ENCODE peak calls at places on chromosomes 6 and 20, in seven cellular contexts. O is Caco-2, W is GM23338, E is GM23248, B is tibial artery, L is heart left ventricle, N is psoas muscle. D is an unnamed sample. For H3K4me1, the result is how much of the 10 kb centered on the place peaks cover.

GRCh38 chr6:36719126-36719525 is 21.5 kb downstream of the RAB44 start:
- DNase-seq in O (no peak), W (no peak), E (no peak), B (peak), L (no peak), N (peak), D (no peak)

GRCh38 chr20:46784450-46785127 is 75.1 kb downstream of the SLC2A10 start:
- DNase-seq in O (no peak), W (no peak), E (peak), B (no peak), L (no peak), N (no peak), D (no peak)

GRCh38 chr20:37387519-37388269 is 41.8 kb downstream of the SRC start:
- DNase-seq in O (no peak), W (no peak), E (no peak), B (peak), L (no peak), N (peak), D (no peak)

GRCh38 chr6:116096979-116097816 is 3.5 kb upstream of the NT5DC1 start:
- DNase-seq in O (no peak), W (no peak), E (peak), B (no peak), L (no peak), N (no peak), D (peak)

GRCh38 chr6:20565291-20565690 is 31.0 kb downstream of the CDKAL1 start:
- DNase-seq in O (no peak), W (no peak), E (no peak), B (no peak), L (no peak), N (no peak), D (no peak)

GRCh38 chr20:25295386-25296093 is 47.7 kb downstream of the PYGB start:
- DNase-seq in O (no peak), W (peak), E (peak), B (peak), L (no peak), N (peak), D (no peak)

GRCh38 chr6:27321901-27322300 is 9.8 kb upstream of the POM121L2 start:
- DNase-seq in O (no peak), W (no peak), E (no peak), B (no peak), L (no peak), N (no peak), D (no peak)

GRCh38 chr6:39847216-39847615 is 55.0 kb downstream of the DAAM2 start:
- DNase-seq in O (no peak), W (peak), E (peak), B (peak), L (no peak), N (no peak), D (no peak)

GRCh38 chr20:24996449-24997195 is 4.1 kb upstream of the APMAP start:
- DNase-seq in O (no peak), W (no peak), E (no peak), B (peak), L (no peak), N (peak), D (no peak)

GRCh38 chr6:125865015-125865414 is 74.3 kb downstream of the NCOA7 start:
- DNase-seq in O (no peak), W (no peak), E (no peak), B (no peak), L (no peak), N (no peak), D (no peak)

GRCh38 chr6:136791296-136792065 is 796 bp downstream of the MAP3K5 start:
- DNase-seq in O (peak), W (peak), E (peak), B (peak), L (peak), N (peak), D (peak)

GRCh38 chr6:5695260-5696245 is 311.2 kb downstream of the NRN1 start:
- DNase-seq in O (no peak), W (no peak), E (peak), B (no peak), L (no peak), N (no peak), D (no peak)

GRCh38 chr20:588476-588875 is 21.6 kb downstream of the TCF15 start:
- DNase-seq in O (no peak), W (no peak), E (no peak), B (no peak), L (no peak), N (no peak), D (no peak)

GRCh38 chr20:37270586-37271420 is 9.2 kb upstream of the GHRH start:
- DNase-seq in O (no peak), W (no peak), E (no peak), B (no peak), L (no peak), N (no peak), D (no peak)

GRCh38 chr6:154122195-154122925 is 83.3 kb downstream of the OPRM1 start:
- DNase-seq in O (no peak), W (no peak), E (no peak), B (no peak), L (no peak), N (no peak), D (no peak)

GRCh38 chr20:43938932-43939761 is 24.5 kb downstream of the TOX2 start:
- DNase-seq in O (peak), W (no peak), E (peak), B (peak), L (no peak), N (peak), D (no peak)

GRCh38 chr6:151067684-151068596 is 171.8 kb upstream of the AKAP12 start:
- DNase-seq in O (no peak), W (no peak), E (peak), B (peak), L (no peak), N (no peak), D (no peak)

GRCh38 chr20:61686081-61686936 is 379.4 kb downstream of the TAF4 start:
- DNase-seq in O (no peak), W (no peak), E (no peak), B (no peak), L (no peak), N (no peak), D (no peak)

GRCh38 chr20:39661833-39662232 is 699.7 kb downstream of the DHX35 start:
- DNase-seq in O (no peak), W (no peak), E (peak), B (no peak), L (no peak), N (no peak), D (no peak)

GRCh38 chr6:112216699-112217551 is 37.4 kb downstream of the LAMA4 start:
- DNase-seq in O (no peak), W (no peak), E (peak), B (no peak), L (no peak), N (no peak), D (no peak)

GRCh38 chr20:38969708-38970107 is 7.6 kb downstream of the DHX35 start:
- DNase-seq in O (peak), W (no peak), E (peak), B (no peak), L (no peak), N (no peak), D (no peak)

GRCh38 chr20:62358171-62358719 is 8.9 kb downstream of the LAMA5 start:
- DNase-seq in O (no peak), W (no peak), E (no peak), B (peak), L (peak), N (peak), D (no peak)

GRCh38 chr20:51482836-51483235 is 59.7 kb downstream of the NFATC2 start:
- DNase-seq in O (no peak), W (no peak), E (no peak), B (peak), L (no peak), N (no peak), D (no peak)

GRCh38 chr6:3861424-3861823 is 12.3 kb downstream of the FAM50B start:
- DNase-seq in O (no peak), W (no peak), E (no peak), B (no peak), L (no peak), N (no peak), D (no peak)

GRCh38 chr6:47096233-47096887 is 54.2 kb upstream of the ADGRF1 start:
- DNase-seq in O (no peak), W (no peak), E (no peak), B (no peak), L (no peak), N (no peak), D (no peak)

GRCh38 chr20:37901667-37902503 is 1.0 kb upstream of the VSTM2L start:
- DNase-seq in O (peak), W (peak), E (peak), B (no peak), L (no peak), N (no peak), D (no peak)

GRCh38 chr6:126905917-126906316 is 212.6 kb upstream of the RSPO3 start:
- DNase-seq in O (no peak), W (no peak), E (no peak), B (no peak), L (no peak), N (no peak), D (no peak)

GRCh38 chr6:7953753-7954152 is 43.2 kb upstream of the TXNDC5 start:
- DNase-seq in O (no peak), W (no peak), E (no peak), B (no peak), L (no peak), N (no peak), D (no peak)

GRCh38 chr6:138377844-138378243 is at the start of gene SMIM28:
- DNase-seq in O (no peak), W (no peak), E (no peak), B (no peak), L (no peak), N (no peak), D (no peak)

GRCh38 chr6:157548635-157549467 is 167.9 kb downstream of the ZDHHC14 start:
- DNase-seq in O (no peak), W (no peak), E (no peak), B (no peak), L (no peak), N (no peak), D (no peak)

DNA sequence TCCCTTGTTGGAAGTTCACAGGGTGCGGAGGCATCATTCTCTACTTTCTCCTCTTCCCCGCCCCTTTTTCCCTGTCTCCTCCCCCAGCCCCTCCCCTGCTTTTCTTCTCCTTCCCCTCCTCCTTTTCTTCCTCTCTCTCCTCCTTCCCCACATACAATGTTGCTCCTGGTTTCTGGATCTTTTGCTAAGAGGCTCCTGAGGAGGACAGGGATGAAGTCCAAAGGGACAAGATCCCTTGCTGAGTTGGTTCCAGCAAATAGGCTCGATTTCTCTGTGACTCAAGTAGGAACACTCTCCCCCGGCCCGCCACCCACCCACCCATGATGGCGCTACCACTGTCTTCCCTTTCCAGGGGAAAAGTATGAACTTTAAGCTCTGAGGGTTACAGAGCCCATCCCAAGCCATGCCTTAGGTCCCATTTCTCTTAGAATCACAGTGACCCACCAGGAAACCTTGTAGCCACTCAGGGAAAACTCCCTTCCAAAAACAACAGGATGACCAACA is 851 bp upstream of the TFEB start:
- DNase-seq in O (no peak), W (peak), E (peak), B (no peak), L (no peak), N (peak), D (no peak)
- H3K4me1 ChIP-seq in O (under half), W (under half), E (under half), B (under half), L (under half), N (under half), D (under half)

GRCh38 chr6:16748028-16748319 is 13.3 kb downstream of the ATXN1 start:
- DNase-seq in O (no peak), W (no peak), E (no peak), B (no peak), L (no peak), N (no peak), D (no peak)
- H3K4me1 ChIP-seq in O (under half), W (under half), E (half or more), B (half or more), L (under half), N (half or more), D (under half)

DNA sequence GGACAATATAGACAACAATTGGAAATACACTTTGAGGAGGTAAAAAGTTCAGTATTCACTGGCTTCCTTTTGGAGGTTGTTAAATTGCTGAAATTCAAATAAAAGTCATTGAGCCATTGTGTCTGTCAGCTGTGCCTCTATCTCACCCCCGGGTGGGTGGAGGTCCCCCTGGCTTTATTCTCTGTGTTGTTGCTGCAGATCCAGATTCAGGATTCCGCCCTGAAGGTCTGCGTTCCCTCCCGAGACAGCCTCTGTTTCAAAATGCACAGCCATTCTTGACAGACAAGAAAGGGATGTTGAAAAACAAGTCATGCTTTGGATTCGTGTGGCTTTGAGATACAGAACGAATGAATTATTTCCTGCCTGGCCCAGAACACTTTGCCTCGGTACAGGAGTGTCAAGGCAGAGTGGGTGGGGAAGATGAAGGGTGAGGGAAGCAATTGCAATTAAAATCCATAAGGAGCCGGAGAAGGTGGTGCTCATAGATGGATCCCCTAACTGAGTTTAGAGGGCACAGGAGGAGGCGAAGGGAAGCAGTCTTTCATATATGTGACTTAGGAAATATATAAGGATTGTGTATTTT is 118.3 kb downstream of the TTLL2 start:
- DNase-seq in O (no peak), W (peak), E (no peak), B (no peak), L (no peak), N (no peak), D (no peak)
- H3K4me1 ChIP-seq in O (under half), W (under half), E (under half), B (under half), L (under half), N (under half), D (under half)

GRCh38 chr20:50389808-50390684 is 120.1 kb upstream of the PTPN1 start:
- DNase-seq in O (peak), W (no peak), E (no peak), B (no peak), L (no peak), N (no peak), D (no peak)
- H3K4me1 ChIP-seq in O (half or more), W (under half), E (under half), B (half or more), L (under half), N (under half), D (under half)

GRCh38 chr6:133749427-133749826 is 139.5 kb upstream of the TCF21 start:
- DNase-seq in O (no peak), W (no peak), E (no peak), B (no peak), L (no peak), N (no peak), D (no peak)
- H3K4me1 ChIP-seq in O (under half), W (under half), E (under half), B (under half), L (under half), N (under half), D (under half)

GRCh38 chr6:296151-297122 is 4.2 kb downstream of the DUSP22 start:
- DNase-seq in O (no peak), W (no peak), E (peak), B (no peak), L (peak), N (no peak), D (no peak)
- H3K4me1 ChIP-seq in O (under half), W (under half), E (under half), B (under half), L (under half), N (half or more), D (under half)

GRCh38 chr6:25961619-25962367 is 809 bp upstream of the TRIM38 start:
- DNase-seq in O (no peak), W (peak), E (peak), B (no peak), L (no peak), N (no peak), D (no peak)

GRCh38 chr6:25960689-25961088 is 1.9 kb upstream of the TRIM38 start:
- DNase-seq in O (no peak), W (no peak), E (no peak), B (no peak), L (no peak), N (no peak), D (no peak)

GRCh38 chr6:25959890-25960531 is 2.6 kb upstream of the TRIM38 start:
- DNase-seq in O (no peak), W (no peak), E (peak), B (no peak), L (no peak), N (no peak), D (no peak)

GRCh38 chr6:25963426-25964123 is 973 bp downstream of the TRIM38 start:
- DNase-seq in O (peak), W (peak), E (no peak), B (no peak), L (no peak), N (no peak), D (no peak)

DNA sequence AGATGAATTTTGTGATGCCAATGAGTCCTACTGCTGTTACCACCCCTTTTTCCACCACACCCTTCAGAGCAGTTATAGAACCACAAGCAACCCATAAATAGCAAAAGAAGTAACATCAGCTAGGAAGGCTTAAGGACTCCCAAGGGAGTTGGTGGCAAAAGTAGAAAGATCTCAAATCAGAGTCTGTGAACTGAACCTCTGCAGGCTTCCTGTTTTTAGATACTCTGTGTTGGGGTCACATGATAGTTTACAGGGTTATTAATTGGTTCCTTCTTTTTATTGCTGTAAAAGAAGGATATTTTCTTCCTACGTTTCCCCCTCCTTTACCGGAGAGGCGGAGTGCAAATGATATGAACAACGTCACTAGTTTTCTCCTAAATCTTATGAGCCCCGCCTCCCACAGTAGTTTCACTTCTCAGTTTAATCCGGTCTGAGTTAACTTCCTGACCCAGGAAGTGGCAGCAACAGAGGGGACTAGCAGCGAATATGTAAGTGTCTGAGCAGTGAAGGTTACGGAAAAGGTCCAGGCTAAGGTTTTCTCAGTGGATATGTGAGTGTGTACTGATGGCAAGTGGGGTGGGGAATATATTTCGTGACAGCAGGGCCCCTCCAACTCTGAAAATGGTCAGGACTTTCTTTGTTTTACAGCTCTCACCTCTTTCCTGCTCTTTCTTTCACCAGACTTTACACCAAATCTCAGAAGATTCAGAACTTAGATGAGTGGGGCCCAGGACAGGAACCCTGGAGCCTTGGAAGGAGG is at the start of gene TRIM38:
- DNase-seq in O (no peak), W (peak), E (peak), B (peak), L (no peak), N (no peak), D (peak)
- H3K4me1 ChIP-seq in O (under half), W (under half), E (under half), B (half or more), L (under half), N (under half), D (half or more)

D was measured in CD8-positive, alpha-beta memory T cell.